ENCODE peak calls at places on chromosome 4, in seven cellular contexts. Q is WERI-Rb-1, S is gastrocnemius medialis, A is fibroblast of mammary gland, N is endodermal cell, H is adipocyte, T is Peyer's patch. R is an unnamed sample.

GRCh38 chr4:88591787-88592599 is at the start of gene HERC3:
- DNase-seq in Q (peak), S (peak), A (peak), N (peak), H (peak), T (peak), R (peak)

GRCh38 chr4:184016742-184017668 is 111.9 kb downstream of the STOX2 start:
- DNase-seq in Q (no peak), S (no peak), A (no peak), N (no peak), H (no peak), T (no peak), R (no peak)

GRCh38 chr4:123877561-123877960 is 481.0 kb downstream of the SPRY1 start:
- DNase-seq in Q (no peak), S (no peak), A (no peak), N (no peak), H (no peak), T (no peak), R (no peak)

GRCh38 chr4:150283689-150284088 is 205.4 kb downstream of the DCLK2 start:
- DNase-seq in Q (no peak), S (no peak), A (peak), N (no peak), H (peak), T (no peak), R (no peak)

GRCh38 chr4:155768370-155768769 is 9.5 kb downstream of the GUCY1B1 start:
- DNase-seq in Q (no peak), S (no peak), A (no peak), N (no peak), H (no peak), T (no peak), R (no peak)

GRCh38 chr4:159237975-159238374 is 135.1 kb downstream of the RAPGEF2 start:
- DNase-seq in Q (no peak), S (no peak), A (no peak), N (no peak), H (no peak), T (no peak), R (no peak)

GRCh38 chr4:54229631-54230478 is 762 bp downstream of the PDGFRA start:
- DNase-seq in Q (no peak), S (no peak), A (peak), N (peak), H (peak), T (no peak), R (no peak)

GRCh38 chr4:89427765-89428164 is 120.2 kb upstream of the GPRIN3 start:
- DNase-seq in Q (no peak), S (no peak), A (no peak), N (no peak), H (no peak), T (no peak), R (no peak)

GRCh38 chr4:24208691-24209090 is 318.8 kb upstream of the PPARGC1A start:
- DNase-seq in Q (no peak), S (no peak), A (no peak), N (no peak), H (no peak), T (no peak), R (no peak)

GRCh38 chr4:54548831-54549460 is 108.8 kb upstream of the KIT start:
- DNase-seq in Q (no peak), S (no peak), A (no peak), N (no peak), H (no peak), T (no peak), R (no peak)

GRCh38 chr4:28555851-28556250 is 1695.2 kb downstream of the STIM2 start:
- DNase-seq in Q (no peak), S (no peak), A (peak), N (no peak), H (no peak), T (no peak), R (no peak)

GRCh38 chr4:174041555-174042110 is 241.8 kb downstream of the FBXO8 start:
- DNase-seq in Q (no peak), S (no peak), A (no peak), N (no peak), H (no peak), T (no peak), R (no peak)

GRCh38 chr4:184529283-184529682 is 54.9 kb upstream of the IRF2 start:
- DNase-seq in Q (no peak), S (no peak), A (peak), N (no peak), H (no peak), T (no peak), R (no peak)

GRCh38 chr4:7158081-7158750 is 34.1 kb upstream of the SORCS2 start:
- DNase-seq in Q (no peak), S (no peak), A (no peak), N (no peak), H (no peak), T (no peak), R (no peak)

GRCh38 chr4:85591361-85592098 is 116.6 kb downstream of the ARHGAP24 start:
- DNase-seq in Q (no peak), S (no peak), A (peak), N (no peak), H (no peak), T (no peak), R (no peak)

GRCh38 chr4:8108991-8109390 is 49.6 kb downstream of the ABLIM2 start:
- DNase-seq in Q (no peak), S (no peak), A (no peak), N (no peak), H (no peak), T (no peak), R (no peak)

GRCh38 chr4:624705-625590 is at the start of gene PDE6B:
- DNase-seq in Q (peak), S (no peak), A (no peak), N (peak), H (no peak), T (no peak), R (no peak)

GRCh38 chr4:82733636-82734035 is 65.0 kb downstream of the SCD5 start:
- DNase-seq in Q (no peak), S (no peak), A (peak), N (no peak), H (peak), T (no peak), R (no peak)

GRCh38 chr4:165394275-165394674 is 15.5 kb downstream of the CPE start:
- DNase-seq in Q (no peak), S (no peak), A (peak), N (no peak), H (peak), T (no peak), R (no peak)

GRCh38 chr4:137069473-137069872 is 462.8 kb downstream of the PCDH18 start:
- DNase-seq in Q (no peak), S (no peak), A (no peak), N (no peak), H (no peak), T (no peak), R (no peak)

GRCh38 chr4:70603856-70604255 is 11.8 kb downstream of the AMBN start:
- DNase-seq in Q (no peak), S (no peak), A (peak), N (no peak), H (peak), T (no peak), R (no peak)

GRCh38 chr4:169099775-169100180 is 89.7 kb upstream of the CBR4 start:
- DNase-seq in Q (no peak), S (peak), A (peak), N (no peak), H (peak), T (no peak), R (no peak)

DNA sequence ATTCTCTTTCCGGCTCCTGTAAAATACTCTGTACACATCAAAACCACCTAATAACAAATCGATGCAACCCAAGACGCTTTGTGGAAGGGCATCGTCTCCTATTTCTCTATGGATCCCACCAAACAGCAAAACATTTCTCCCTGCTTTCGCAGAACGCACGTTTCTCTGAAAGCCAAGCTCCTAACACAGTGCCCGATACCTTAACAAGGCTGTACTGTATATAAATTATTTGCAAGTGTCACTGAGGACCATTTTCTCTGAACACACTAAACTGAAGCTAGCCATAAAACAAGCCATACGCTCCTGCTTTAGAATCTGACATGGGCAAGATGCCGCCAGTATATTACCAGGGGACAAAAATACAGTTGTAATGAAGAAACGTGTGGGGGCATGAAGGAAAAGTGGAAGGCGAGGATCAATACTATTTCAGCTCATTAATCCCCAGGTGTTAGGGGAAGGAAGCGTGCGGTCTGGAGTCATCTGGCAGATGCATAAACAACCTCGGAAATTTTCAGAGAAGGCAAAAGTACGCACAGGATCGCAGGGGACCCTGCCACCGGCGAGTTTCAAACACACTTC is 715 bp downstream of the KCNIP4 start:
- DNase-seq in Q (no peak), S (no peak), A (no peak), N (no peak), H (no peak), T (no peak), R (no peak)
- H3K4me3 ChIP-seq in Q (peak), S (no peak), A (peak), N (peak), H (peak), T (no peak), R (no peak)

GRCh38 chr4:152808670-152809069 is 28.9 kb downstream of the ARFIP1 start:
- DNase-seq in Q (no peak), S (no peak), A (no peak), N (no peak), H (no peak), T (no peak), R (no peak)

GRCh38 chr4:152805818-152806217 is 26.1 kb downstream of the ARFIP1 start:
- DNase-seq in Q (no peak), S (no peak), A (no peak), N (no peak), H (peak), T (no peak), R (no peak)

GRCh38 chr4:152806492-152807125 is 26.9 kb downstream of the ARFIP1 start:
- DNase-seq in Q (no peak), S (no peak), A (no peak), N (no peak), H (peak), T (no peak), R (no peak)

GRCh38 chr4:152805071-152805650 is 25.4 kb downstream of the ARFIP1 start:
- DNase-seq in Q (no peak), S (no peak), A (no peak), N (no peak), H (no peak), T (no peak), R (no peak)

DNA sequence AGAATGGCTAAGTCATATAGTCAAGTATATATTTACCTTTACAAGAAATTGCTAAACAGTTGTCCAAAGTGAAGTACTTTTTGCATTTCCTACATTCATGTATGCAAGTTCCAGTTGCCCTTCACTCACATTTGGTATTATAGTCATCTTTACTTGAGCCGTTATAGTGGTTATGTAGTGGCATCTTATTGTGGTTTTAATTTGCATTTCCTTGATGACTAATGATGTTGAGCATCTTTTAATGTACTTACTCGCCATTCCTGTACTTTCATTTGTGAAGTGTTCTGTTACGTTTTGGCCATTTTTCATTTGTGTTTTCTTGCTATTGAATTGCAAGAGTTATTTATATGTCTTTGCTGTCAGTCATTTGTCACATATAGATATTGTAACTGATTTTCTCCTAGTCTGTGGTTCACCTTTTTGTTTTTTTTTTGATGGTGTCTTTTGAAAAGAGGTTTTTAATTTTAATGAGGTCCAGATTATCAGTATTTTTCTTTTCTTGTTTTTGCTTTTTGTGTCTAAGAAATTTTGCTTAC is 27.6 kb downstream of the ARFIP1 start:
- DNase-seq in Q (no peak), S (no peak), A (peak), N (no peak), H (peak), T (no peak), R (no peak)
- H3K4me3 ChIP-seq in Q (no peak), S (no peak), A (no peak), N (no peak), H (no peak), T (no peak), R (no peak)

DNA sequence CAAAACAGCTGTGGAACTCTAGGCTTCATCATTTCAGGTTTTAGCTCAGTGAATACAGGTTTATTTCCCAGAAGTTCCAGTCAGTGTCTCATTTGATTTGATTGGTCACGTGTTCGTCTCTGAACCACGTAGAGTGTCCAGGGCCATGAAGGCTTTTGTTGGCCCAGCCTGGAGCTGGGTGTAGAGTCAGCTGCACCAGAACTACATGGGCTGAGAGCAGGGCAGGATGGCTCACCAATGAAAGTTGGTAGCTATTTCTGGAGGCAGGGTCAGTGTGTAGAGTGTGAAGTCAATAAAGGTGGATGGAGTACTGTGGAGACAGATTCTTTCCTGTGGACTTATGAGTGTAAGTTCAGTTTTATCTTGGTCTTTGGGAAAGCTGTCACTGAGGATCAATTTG is 43.0 kb upstream of the IGFBP7 start:
- DNase-seq in Q (no peak), S (no peak), A (no peak), N (no peak), H (no peak), T (no peak), R (no peak)
- H3K4me3 ChIP-seq in Q (no peak), S (no peak), A (no peak), N (no peak), H (no peak), T (no peak), R (no peak)

GRCh38 chr4:15547392-15547791 is 77.7 kb downstream of the CC2D2A start:
- DNase-seq in Q (no peak), S (no peak), A (no peak), N (no peak), H (no peak), T (no peak), R (peak)
- H3K4me3 ChIP-seq in Q (no peak), S (no peak), A (no peak), N (no peak), H (no peak), T (no peak), R (no peak)

GRCh38 chr4:51845736-51846135 is 2.8 kb downstream of the DCUN1D4 start:
- DNase-seq in Q (no peak), S (no peak), A (no peak), N (no peak), H (peak), T (no peak), R (no peak)
- H3K4me3 ChIP-seq in Q (no peak), S (no peak), A (no peak), N (no peak), H (peak), T (no peak), R (no peak)

GRCh38 chr4:37279894-37280592 is 35.5 kb downstream of the NWD2 start:
- DNase-seq in Q (no peak), S (no peak), A (no peak), N (no peak), H (no peak), T (no peak), R (no peak)
- H3K4me3 ChIP-seq in Q (no peak), S (no peak), A (no peak), N (no peak), H (no peak), T (no peak), R (no peak)

GRCh38 chr4:40399578-40399977 is 64.4 kb downstream of the CHRNA9 start:
- DNase-seq in Q (no peak), S (no peak), A (no peak), N (no peak), H (no peak), T (no peak), R (no peak)
- H3K4me3 ChIP-seq in Q (no peak), S (no peak), A (no peak), N (no peak), H (no peak), T (no peak), R (no peak)

DNA sequence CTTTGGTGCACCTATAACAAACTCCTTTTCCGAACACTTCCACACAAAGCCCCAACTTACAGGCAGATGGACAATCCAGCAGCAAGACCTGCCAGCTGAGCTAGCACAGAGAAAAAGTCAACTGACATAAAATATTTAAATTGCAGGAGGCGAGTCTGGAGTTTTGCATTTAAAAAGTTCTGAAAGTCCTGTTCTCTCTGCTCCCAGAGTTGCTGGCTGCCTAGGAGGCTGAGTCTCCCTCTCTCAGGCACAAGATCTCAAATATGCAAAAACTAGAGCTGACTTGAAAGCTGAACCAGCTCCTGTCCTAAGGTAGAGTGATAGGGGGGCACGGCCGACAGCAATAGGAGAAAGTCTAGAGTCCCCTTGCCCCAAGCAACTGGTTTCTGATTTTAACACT is 1.1 kb downstream of the LDB2 start:
- DNase-seq in Q (no peak), S (no peak), A (no peak), N (peak), H (peak), T (no peak), R (no peak)
- H3K4me3 ChIP-seq in Q (no peak), S (peak), A (peak), N (peak), H (peak), T (peak), R (no peak)

GRCh38 chr4:140038031-140038533 is 115.9 kb downstream of the MAML3 start:
- DNase-seq in Q (no peak), S (no peak), A (peak), N (no peak), H (peak), T (no peak), R (no peak)

GRCh38 chr4:140031706-140032105 is 122.3 kb downstream of the MAML3 start:
- DNase-seq in Q (no peak), S (no peak), A (no peak), N (no peak), H (no peak), T (no peak), R (no peak)

GRCh38 chr4:140042634-140043033 is 111.3 kb downstream of the MAML3 start:
- DNase-seq in Q (no peak), S (no peak), A (no peak), N (no peak), H (no peak), T (no peak), R (no peak)

DNA sequence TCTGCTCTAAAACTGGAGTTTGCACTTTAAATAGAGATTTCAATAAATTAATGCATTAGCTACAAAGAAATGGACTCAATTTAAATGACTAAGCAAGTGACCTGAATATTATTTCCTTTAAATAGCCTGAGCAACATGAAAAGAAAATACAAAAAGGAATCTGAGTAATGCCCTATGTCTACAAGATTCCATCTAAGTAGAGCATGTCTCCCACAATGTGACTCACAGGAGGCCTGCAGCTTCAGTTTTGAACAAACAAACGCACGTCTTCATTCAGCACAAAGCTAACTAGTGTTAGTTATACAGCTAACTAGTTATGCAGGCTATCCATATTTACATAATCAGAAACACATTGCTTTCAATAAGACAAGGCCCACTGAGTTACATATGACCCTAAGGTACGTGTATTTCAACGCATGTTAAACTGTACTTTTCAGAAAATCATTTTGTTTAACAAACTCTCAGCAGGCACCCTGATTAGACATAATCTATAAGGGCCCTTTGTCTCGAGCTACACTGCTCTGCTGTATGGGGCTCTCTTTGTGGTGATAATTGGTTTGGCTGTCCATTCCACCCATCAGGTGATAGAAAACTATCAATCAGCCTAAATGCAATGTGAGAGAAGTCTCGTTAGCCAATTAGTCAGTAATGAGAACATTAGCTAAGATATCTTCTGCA is 116.5 kb downstream of the MAML3 start:
- DNase-seq in Q (no peak), S (no peak), A (peak), N (no peak), H (peak), T (no peak), R (no peak)
- H3K4me3 ChIP-seq in Q (no peak), S (no peak), A (no peak), N (no peak), H (no peak), T (no peak), R (no peak)

R was measured in naive thymus-derived CD4-positive, alpha-beta T cell.